ENCODE peak calls at places on chromosomes 1 and 21, in nine cellular contexts. K is heart left ventricle, W is ovary, I is stomach, F is spleen, A is K562, O is suprapubic skin, U is right lobe of liver, C is esophagus muscularis mucosa. S is an unnamed sample.

GRCh38 chr1:97770376-97770775 is 150.5 kb downstream of the DPYD start:
- DNase-seq in K (no peak), W (no peak), I (no peak), F (no peak), A (no peak), O (no peak), U (no peak), C (no peak), S (no peak)

GRCh38 chr21:9780441-9780937 is 740.9 kb upstream of the TPTE start:
- DNase-seq in K (no peak), W (no peak), I (no peak), F (no peak), A (no peak), O (no peak), U (no peak), C (peak; percentile 92), S (no peak)

GRCh38 chr21:38179504-38179900 is 77.3 kb upstream of the KCNJ15 start:
- DNase-seq in K (no peak), W (no peak), I (no peak), F (no peak), A (no peak), O (no peak), U (no peak), C (no peak), S (no peak)

GRCh38 chr21:25801217-25802015 is 66.6 kb downstream of the GABPA start:
- DNase-seq in K (peak; percentile 83), W (peak; percentile 72), I (peak; percentile 81), F (peak; percentile 91), A (peak; percentile 87), O (peak; percentile 85), U (peak; percentile 87), C (peak; percentile 92), S (peak; percentile 68)

GRCh38 chr1:104182251-104182650 is 432.6 kb downstream of the AMY1C start:
- DNase-seq in K (no peak), W (no peak), I (no peak), F (no peak), A (no peak), O (no peak), U (no peak), C (no peak), S (no peak)

GRCh38 chr1:12775443-12775842 is 1.9 kb downstream of the PRAMEF12 start:
- DNase-seq in K (no peak), W (no peak), I (no peak), F (no peak), A (no peak), O (no peak), U (no peak), C (no peak), S (no peak)

GRCh38 chr1:57835620-57836019 is 411.8 kb upstream of the DAB1 start:
- DNase-seq in K (no peak), W (no peak), I (no peak), F (no peak), A (no peak), O (no peak), U (no peak), C (no peak), S (no peak)

GRCh38 chr1:17874231-17874630 is 119.1 kb downstream of the ACTL8 start:
- DNase-seq in K (no peak), W (no peak), I (no peak), F (no peak), A (no peak), O (no peak), U (no peak), C (no peak), S (no peak)

GRCh38 chr1:225911207-225912130 is 12.6 kb downstream of the PYCR2 start:
- DNase-seq in K (peak; percentile 56), W (peak; percentile 72), I (peak; percentile 78), F (peak; percentile 92), A (no peak), O (no peak), U (peak; percentile 72), C (no peak), S (peak; percentile 52)

GRCh38 chr1:115189814-115190541 is 100.7 kb upstream of the TSPAN2 start:
- DNase-seq in K (no peak), W (peak; percentile 34), I (no peak), F (no peak), A (no peak), O (no peak), U (no peak), C (peak; percentile 74), S (no peak)

GRCh38 chr21:45259206-45259795 is 28.4 kb downstream of the POFUT2 start:
- DNase-seq in K (no peak), W (peak; percentile 17), I (peak; percentile 35), F (no peak), A (no peak), O (peak; percentile 43), U (peak; percentile 42), C (peak; percentile 72), S (no peak)

GRCh38 chr1:112722601-112723510 is 7.7 kb upstream of the PPM1J start:
- DNase-seq in K (no peak), W (peak; percentile 44), I (no peak), F (no peak), A (no peak), O (peak; percentile 56), U (no peak), C (no peak), S (no peak)

GRCh38 chr1:84995484-84996334 is 1.2 kb downstream of the MCOLN2 start:
- DNase-seq in K (no peak), W (no peak), I (no peak), F (no peak), A (no peak), O (no peak), U (no peak), C (no peak), S (no peak)

GRCh38 chr21:42161957-42162681 is 56.8 kb upstream of the ABCG1 start:
- DNase-seq in K (no peak), W (peak; percentile 11), I (no peak), F (no peak), A (no peak), O (peak; percentile 64), U (no peak), C (no peak), S (no peak)

GRCh38 chr1:170146861-170147260 is 1.1 kb downstream of the NTMT2 start:
- DNase-seq in K (no peak), W (no peak), I (no peak), F (no peak), A (no peak), O (no peak), U (no peak), C (no peak), S (no peak)

GRCh38 chr21:45128613-45129226 is 54.3 kb downstream of the ADARB1 start:
- DNase-seq in K (peak; percentile 74), W (no peak), I (peak; percentile 76), F (peak; percentile 93), A (no peak), O (no peak), U (peak; percentile 78), C (no peak), S (peak; percentile 69)

GRCh38 chr1:107009286-107009685 is 47.2 kb upstream of the PRMT6 start:
- DNase-seq in K (no peak), W (no peak), I (no peak), F (no peak), A (no peak), O (no peak), U (no peak), C (no peak), S (no peak)

GRCh38 chr1:107016376-107016978 is 40.0 kb upstream of the PRMT6 start:
- DNase-seq in K (no peak), W (no peak), I (no peak), F (no peak), A (no peak), O (no peak), U (no peak), C (no peak), S (no peak)

GRCh38 chr1:107010582-107010981 is 45.9 kb upstream of the PRMT6 start:
- DNase-seq in K (no peak), W (no peak), I (no peak), F (no peak), A (no peak), O (no peak), U (no peak), C (no peak), S (no peak)
- TF ChIP-seq POLR2A in K (no peak), W (no peak), I (no peak), F (no peak), A (no peak), O (no peak), U (no peak), C (no peak), S (no peak)

GRCh38 chr21:33968082-33968997 is 52.7 kb upstream of the ATP5PO start:
- DNase-seq in K (peak; percentile 38), W (no peak), I (no peak), F (no peak), A (peak; percentile 68), O (no peak), U (no peak), C (no peak), S (no peak)
- H3K27ac ChIP-seq in K (peak overlapping the region; percentile 53), W (no peak overlapping the region), I (peak overlapping the region; percentile 57), F (no peak overlapping the region), A (no peak overlapping the region), O (no peak overlapping the region), U (no peak overlapping the region), C (peak overlapping the region; percentile 35), S (no peak overlapping the region)

GRCh38 chr1:244962140-244962539 is 97.8 kb upstream of the HNRNPU start:
- DNase-seq in K (no peak), W (no peak), I (no peak), F (no peak), A (no peak), O (no peak), U (no peak), C (no peak), S (no peak)

GRCh38 chr1:244964112-244964971 is 100.0 kb upstream of the HNRNPU start:
- DNase-seq in K (peak; percentile 24), W (no peak), I (peak; percentile 31), F (no peak), A (no peak), O (no peak), U (no peak), C (no peak), S (no peak)

GRCh38 chr1:244967159-244967558 is 102.8 kb upstream of the HNRNPU start:
- DNase-seq in K (no peak), W (no peak), I (no peak), F (no peak), A (no peak), O (no peak), U (no peak), C (no peak), S (no peak)

GRCh38 chr1:244963231-244963826 is 99.0 kb upstream of the HNRNPU start:
- DNase-seq in K (no peak), W (no peak), I (no peak), F (no peak), A (no peak), O (no peak), U (no peak), C (no peak), S (no peak)

DNA sequence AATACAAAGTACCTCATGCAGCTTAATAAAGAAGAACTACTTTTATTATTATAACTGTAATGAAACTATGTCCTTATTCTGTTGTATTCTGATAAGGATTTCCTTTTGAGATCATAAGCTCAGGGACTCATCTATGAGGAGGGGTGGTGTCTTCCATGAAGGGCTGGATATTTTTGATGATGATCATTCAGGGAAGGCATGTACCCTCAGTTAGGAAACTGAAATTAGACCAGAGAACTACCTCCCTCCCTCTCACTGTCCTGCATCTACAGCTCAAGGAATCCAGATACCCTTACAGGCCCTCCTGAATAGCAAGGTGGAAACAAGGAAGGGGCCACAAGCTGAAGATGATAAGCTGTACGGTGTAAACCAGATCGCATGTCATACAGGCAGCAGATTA is 100.8 kb upstream of the HNRNPU start:
- DNase-seq in K (no peak), W (no peak), I (no peak), F (no peak), A (no peak), O (no peak), U (no peak), C (no peak), S (no peak)
- H3K4me3 ChIP-seq in K (no peak overlapping the region), W (no peak overlapping the region), I (no peak overlapping the region), F (no peak overlapping the region), A (no peak overlapping the region), O (no peak overlapping the region), U (no peak overlapping the region), C (no peak overlapping the region), S (no peak overlapping the region)

GRCh38 chr1:47231314-47232186 is 475 bp downstream of the TAL1 start:
- DNase-seq in K (peak; percentile 57), W (no peak), I (no peak), F (no peak), A (peak; percentile 76), O (no peak), U (no peak), C (no peak), S (no peak)
- TF ChIP-seq POLR2A in K (no peak), W (no peak), I (no peak), F (no peak), A (peak; percentile 96), O (no peak), U (peak; percentile 9), C (no peak), S (no peak)